ENCODE peak calls at places on chromosome 18, in nine cellular contexts. L is posterior cingulate gyrus; F is T-helper 2 cell treated with Interferon-gamma antibody and Interleukin-4, amounts not matched to agents 5 μg/mL and 100 μg/mL, for 36 hours; G is COLO829; W is Jurkat, Clone E6-1; M is uterus; I is AG04450; A is GM10248; Z is H7. Y is an unnamed sample.

GRCh38 chr18:76821875-76822509 is 365 bp upstream of the ZNF236 start:
- DNase-seq in F (peak), G (peak), M (peak), Z (peak), L (peak), I (no peak), W (no peak), A (peak), Y (peak)

GRCh38 chr18:29496276-29496675 is 1319.3 kb upstream of the CDH2 start:
- DNase-seq in W (no peak), F (no peak), I (no peak), A (no peak), G (no peak), L (no peak), M (no peak), Z (no peak), Y (no peak)

GRCh38 chr18:62435435-62436031 is 87.3 kb upstream of the ZCCHC2 start:
- DNase-seq in A (no peak), L (no peak), Z (no peak), G (peak), F (no peak), W (no peak), I (no peak), M (no peak), Y (no peak)

GRCh38 chr18:51135361-51135760 is 62.1 kb downstream of the MEX3C start:
- DNase-seq in I (no peak), L (no peak), G (no peak), M (no peak), F (no peak), W (no peak), A (no peak), Z (no peak), Y (no peak)

GRCh38 chr18:36130039-36130831 is 536 bp downstream of the ELP2 start:
- DNase-seq in W (no peak), M (no peak), Z (peak), L (no peak), F (no peak), G (no peak), A (peak), I (no peak), Y (no peak)

GRCh38 chr18:75376004-75376403 is 51.5 kb downstream of the SMIM21 start:
- DNase-seq in I (no peak), G (no peak), L (no peak), A (no peak), Z (no peak), W (no peak), F (no peak), M (no peak), Y (no peak)

GRCh38 chr18:47118986-47119385 is 31.3 kb downstream of the HDHD2 start:
- DNase-seq in F (no peak), G (peak), M (no peak), Z (no peak), A (no peak), I (no peak), L (no peak), W (no peak), Y (no peak)

GRCh38 chr18:41395695-41396094 is 559.3 kb upstream of the PIK3C3 start:
- DNase-seq in F (no peak), W (peak), L (no peak), I (no peak), Z (no peak), M (no peak), G (no peak), A (no peak), Y (no peak)

GRCh38 chr18:9700261-9700796 is 7.8 kb upstream of the RAB31 start:
- DNase-seq in M (no peak), L (no peak), A (no peak), W (no peak), Z (no peak), F (no peak), I (no peak), G (no peak), Y (no peak)

GRCh38 chr18:14921547-14921946 is 173.6 kb downstream of the ANKRD30B start:
- DNase-seq in Z (no peak), F (no peak), A (no peak), W (no peak), I (no peak), M (no peak), G (no peak), L (no peak), Y (no peak)

GRCh38 chr18:60383865-60384264 is 11.3 kb upstream of the MC4R start:
- DNase-seq in A (no peak), G (no peak), F (no peak), M (no peak), L (no peak), Z (no peak), W (no peak), I (no peak), Y (no peak)

GRCh38 chr18:2826581-2826980 is 20.2 kb upstream of the EMILIN2 start:
- DNase-seq in G (no peak), I (no peak), M (peak), F (no peak), Z (no peak), A (no peak), W (no peak), L (no peak), Y (no peak)

GRCh38 chr18:73660931-73661330 is 486.7 kb downstream of the FBXO15 start:
- DNase-seq in A (no peak), I (no peak), L (no peak), F (no peak), G (no peak), W (no peak), M (no peak), Z (no peak), Y (no peak)

GRCh38 chr18:7872569-7872968 is 305.5 kb downstream of the PTPRM start:
- DNase-seq in I (no peak), A (no peak), F (no peak), W (no peak), M (no peak), L (no peak), G (peak), Z (no peak), Y (no peak)

GRCh38 chr18:44679056-44679911 is 1.4 kb upstream of the SETBP1 start:
- DNase-seq in M (peak), F (peak), W (no peak), Z (peak), L (peak), I (peak), G (peak), A (peak), Y (peak)

GRCh38 chr18:3340015-3340681 is 78.2 kb downstream of the MYL12B start:
- DNase-seq in Z (no peak), W (no peak), A (no peak), I (no peak), L (no peak), G (no peak), M (no peak), F (peak), Y (no peak)

GRCh38 chr18:10049721-10050120 is 135.9 kb downstream of the VAPA start:
- DNase-seq in G (no peak), Z (no peak), L (no peak), A (no peak), F (no peak), M (peak), W (no peak), I (no peak), Y (no peak)

GRCh38 chr18:69397096-69397495 is 3.6 kb upstream of the DOK6 start:
- DNase-seq in F (no peak), A (no peak), W (no peak), M (no peak), I (no peak), L (no peak), Z (peak), G (no peak), Y (peak)

GRCh38 chr18:3585656-3586509 is 135.9 kb downstream of the TGIF1 start:
- DNase-seq in M (peak), F (peak), Z (peak), G (peak), I (no peak), L (no peak), W (peak), A (peak), Y (peak)

GRCh38 chr18:21391074-21391673 is 149.1 kb downstream of the GREB1L start:
- DNase-seq in W (no peak), M (no peak), L (no peak), I (no peak), G (peak), Z (no peak), F (no peak), A (no peak), Y (no peak)

GRCh38 chr18:56381151-56381550 is 257.2 kb downstream of the TXNL1 start:
- DNase-seq in G (no peak), I (no peak), Z (no peak), W (no peak), F (no peak), L (no peak), A (no peak), M (no peak), Y (no peak)

Y was measured in neural progenitor cell.